ENCODE peak calls at places on chromosome 9, in ten cellular contexts. F is H9, L is cardiac fibroblast, N is Caco-2, V is AG10803, K is A673, W is type B pancreatic cell, O is Peyer's patch, D is K562, X is neural crest cell. T is an unnamed sample.

GRCh38 chr9:81844131-81844567 is 84.1 kb upstream of the SPATA31D4 start:
- DNase-seq in L (no peak), V (no peak), D (no peak), O (no peak), K (peak), W (no peak), X (no peak), N (peak), F (no peak), T (no peak)

GRCh38 chr9:15711531-15712295 is 158.9 kb downstream of the CCDC171 start:
- DNase-seq in N (no peak), O (no peak), F (no peak), X (no peak), L (peak), D (no peak), V (peak), W (no peak), K (no peak), T (no peak)

GRCh38 chr9:6975198-6975597 is 217.4 kb downstream of the KDM4C start:
- DNase-seq in N (no peak), X (no peak), L (no peak), W (no peak), V (no peak), O (no peak), F (no peak), K (no peak), D (no peak), T (no peak)

GRCh38 chr9:124415852-124416484 is 726 bp upstream of the PSMB7 start:
- DNase-seq in O (no peak), V (no peak), X (no peak), W (peak), K (no peak), N (no peak), F (peak), L (no peak), D (peak), T (no peak)

GRCh38 chr9:138116521-138116920 is 238.9 kb downstream of the CACNA1B start:
- DNase-seq in N (peak), W (no peak), X (no peak), V (no peak), L (no peak), F (no peak), O (no peak), D (no peak), K (no peak), T (no peak)

GRCh38 chr9:101429736-101430135 is 5.8 kb downstream of the ALDOB start:
- DNase-seq in L (no peak), D (no peak), F (no peak), O (no peak), N (no peak), W (no peak), K (no peak), V (no peak), X (no peak), T (no peak)

GRCh38 chr9:86280580-86280979 is 1.8 kb downstream of the ISCA1 start:
- DNase-seq in N (no peak), W (no peak), L (no peak), F (no peak), O (no peak), X (no peak), V (no peak), K (no peak), D (no peak), T (no peak)

GRCh38 chr9:130663258-130664171 is 879 bp upstream of the PRDM12 start:
- DNase-seq in V (no peak), D (no peak), N (no peak), L (no peak), F (peak), O (no peak), W (no peak), K (no peak), X (no peak), T (no peak)

GRCh38 chr9:138074516-138074915 is 196.9 kb downstream of the CACNA1B start:
- DNase-seq in N (no peak), D (no peak), X (no peak), K (no peak), V (no peak), O (peak), F (no peak), W (peak), L (no peak), T (peak)

GRCh38 chr9:8095531-8096223 is 296.1 kb upstream of the DMAC1 start:
- DNase-seq in X (no peak), F (no peak), N (no peak), D (no peak), O (no peak), L (no peak), K (no peak), V (no peak), W (no peak), T (no peak)

GRCh38 chr9:91978739-91979414 is 28.8 kb upstream of the ROR2 start:
- DNase-seq in N (peak), X (peak), O (no peak), W (no peak), L (peak), D (no peak), K (peak), F (peak), V (peak), T (no peak)

GRCh38 chr9:126464694-126465441 is 138.2 kb downstream of the MVB12B start:
- DNase-seq in K (peak), L (no peak), V (no peak), D (no peak), W (no peak), X (no peak), N (no peak), O (no peak), F (no peak), T (no peak)

GRCh38 chr9:35110327-35110758 is 5.3 kb downstream of the ATOSB start:
- DNase-seq in F (no peak), X (no peak), V (peak), D (no peak), N (peak), W (no peak), O (no peak), K (peak), L (peak), T (no peak)

GRCh38 chr9:78030553-78031270 is 899 bp downstream of the GNAQ start:
- DNase-seq in D (peak), F (peak), X (peak), K (peak), W (peak), N (peak), V (peak), O (peak), L (peak), T (peak)

GRCh38 chr9:79209012-79209411 is 362.8 kb upstream of the TLE4 start:
- DNase-seq in D (no peak), V (no peak), F (no peak), O (no peak), L (no peak), W (no peak), K (no peak), N (no peak), X (no peak), T (no peak)

GRCh38 chr9:69745716-69746538 is 13.9 kb downstream of the PTAR1 start:
- DNase-seq in N (no peak), K (peak), F (no peak), L (peak), V (peak), D (no peak), W (no peak), X (no peak), O (no peak), T (no peak)

GRCh38 chr9:84670106-84670800 is 724 bp downstream of the NTRK2 start:
- DNase-seq in V (no peak), D (no peak), F (peak), O (no peak), L (no peak), N (no peak), K (no peak), W (no peak), X (peak), T (no peak)

GRCh38 chr9:38382141-38382540 is 10.4 kb upstream of the ALDH1B1 start:
- DNase-seq in L (no peak), O (no peak), D (no peak), K (no peak), X (no peak), W (no peak), V (no peak), F (no peak), N (no peak), T (no peak)

GRCh38 chr9:112296929-112297328 is 36.5 kb downstream of the PTBP3 start:
- DNase-seq in O (no peak), N (no peak), V (no peak), L (no peak), D (no peak), W (no peak), X (no peak), K (no peak), F (no peak), T (no peak)

GRCh38 chr9:119337566-119337965 is 31.7 kb downstream of the BRINP1 start:
- DNase-seq in W (no peak), K (no peak), X (no peak), V (no peak), L (no peak), N (no peak), D (no peak), O (no peak), F (no peak), T (no peak)

GRCh38 chr9:134218230-134218629 is 53.9 kb upstream of the RNU6ATAC start:
- DNase-seq in X (no peak), O (no peak), W (no peak), K (no peak), F (no peak), D (no peak), V (no peak), L (no peak), N (no peak), T (no peak)

GRCh38 chr9:130172858-130173461 is 756 bp downstream of the NCS1 start:
- DNase-seq in O (no peak), N (no peak), D (no peak), V (no peak), X (no peak), L (no peak), K (no peak), F (no peak), W (no peak), T (no peak)

GRCh38 chr9:32376295-32376694 is 8.1 kb upstream of the ACO1 start:
- DNase-seq in F (no peak), L (no peak), V (peak), K (no peak), W (no peak), X (no peak), O (no peak), N (no peak), D (no peak), T (no peak)

GRCh38 chr9:20015427-20015931 is 226.6 kb upstream of the SLC24A2 start:
- DNase-seq in F (no peak), W (no peak), K (peak), L (no peak), X (no peak), N (no peak), V (no peak), D (no peak), O (no peak), T (no peak)

GRCh38 chr9:19720374-19720773 is 68.5 kb downstream of the SLC24A2 start:
- DNase-seq in L (peak), D (no peak), W (no peak), K (peak), O (no peak), F (no peak), V (peak), N (no peak), X (peak), T (no peak)

GRCh38 chr9:126806336-126806735 is 1.5 kb downstream of the ZBTB43 start:
- DNase-seq in O (no peak), V (peak), X (no peak), D (no peak), N (no peak), W (no peak), K (no peak), F (no peak), L (peak), T (no peak)

GRCh38 chr9:126661521-126662251 is 48.0 kb downstream of the LMX1B start:
- DNase-seq in N (peak), K (peak), X (no peak), O (no peak), L (no peak), V (no peak), F (peak), W (no peak), D (peak), T (no peak)

GRCh38 chr9:19022206-19022605 is 10.8 kb downstream of the SAXO1 start:
- DNase-seq in W (no peak), D (no peak), X (no peak), K (no peak), N (no peak), V (peak), L (no peak), F (no peak), O (no peak), T (no peak)

GRCh38 chr9:129989740-129990139 is 53.2 kb downstream of the FNBP1 start:
- DNase-seq in K (peak), W (no peak), V (peak), L (peak), F (no peak), D (no peak), N (no peak), O (peak), X (no peak), T (no peak)

GRCh38 chr9:114033397-114034103 is 44.5 kb downstream of the AMBP start:
- DNase-seq in F (peak), X (peak), D (peak), L (peak), V (no peak), W (peak), N (no peak), K (peak), O (no peak), T (no peak)

GRCh38 chr9:132241840-132242620 is 80.2 kb downstream of the NTNG2 start:
- DNase-seq in N (no peak), L (peak), F (peak), V (no peak), K (peak), W (no peak), D (peak), O (peak), X (no peak), T (no peak)

GRCh38 chr9:12604154-12604825 is 88.9 kb upstream of the TYRP1 start:
- DNase-seq in V (peak), K (peak), W (no peak), X (no peak), O (no peak), F (no peak), L (peak), D (no peak), N (no peak), T (no peak)

GRCh38 chr9:124869466-124869985 is 7.6 kb downstream of the ARPC5L start:
- DNase-seq in X (no peak), D (peak), K (no peak), V (no peak), F (no peak), O (peak), L (no peak), N (no peak), W (no peak), T (no peak)

GRCh38 chr9:93127395-93127911 is 6.6 kb downstream of the NINJ1 start:
- DNase-seq in D (no peak), L (peak), F (no peak), K (no peak), W (no peak), V (no peak), N (no peak), X (no peak), O (no peak), T (peak)

GRCh38 chr9:69621735-69622460 is 50.3 kb downstream of the APBA1 start:
- DNase-seq in D (no peak), W (no peak), O (no peak), K (no peak), F (no peak), X (no peak), L (no peak), V (no peak), N (no peak), T (no peak)

GRCh38 chr9:7844283-7844682 is 44.7 kb upstream of the DMAC1 start:
- DNase-seq in D (no peak), X (no peak), V (no peak), O (no peak), L (peak), W (no peak), N (no peak), F (peak), K (peak), T (no peak)

GRCh38 chr9:134566196-134566822 is 75.3 kb upstream of the COL5A1 start:
- DNase-seq in W (peak), O (no peak), L (no peak), N (no peak), K (no peak), D (no peak), V (no peak), F (no peak), X (no peak), T (no peak)

GRCh38 chr9:115978739-115979138 is 174.9 kb upstream of the PAPPA start:
- DNase-seq in L (peak), K (peak), W (no peak), X (no peak), O (no peak), D (no peak), F (no peak), V (peak), N (no peak), T (no peak)

GRCh38 chr9:110452227-110452801 is 114.7 kb upstream of the TXNDC8 start:
- DNase-seq in D (no peak), O (no peak), V (peak), W (no peak), K (peak), X (no peak), N (no peak), F (no peak), L (peak), T (no peak)
- TF ChIP-seq CTCF in D (peak), O (peak), V (peak), W (peak), K (peak), X (peak), N (peak), F (peak), L (peak), T (peak)

GRCh38 chr9:122143296-122143695 is 16.3 kb downstream of the NDUFA8 start:
- DNase-seq in K (no peak), D (no peak), X (no peak), O (no peak), V (no peak), N (no peak), F (no peak), L (no peak), W (no peak), T (no peak)

GRCh38 chr9:122141671-122142070 is 17.9 kb downstream of the NDUFA8 start:
- DNase-seq in W (no peak), K (no peak), O (no peak), X (no peak), L (no peak), V (no peak), N (no peak), D (no peak), F (no peak), T (no peak)

GRCh38 chr9:122145462-122145861 is 14.1 kb downstream of the NDUFA8 start:
- DNase-seq in X (no peak), D (no peak), L (no peak), V (no peak), F (no peak), O (no peak), W (no peak), N (no peak), K (no peak), T (no peak)

GRCh38 chr9:122144006-122144405 is 15.6 kb downstream of the NDUFA8 start:
- DNase-seq in K (no peak), L (no peak), D (no peak), F (no peak), N (no peak), W (no peak), O (no peak), X (no peak), V (no peak), T (peak)

GRCh38 chr9:122144836-122145235 is 14.7 kb downstream of the NDUFA8 start:
- DNase-seq in K (no peak), N (no peak), W (no peak), F (no peak), X (no peak), V (no peak), D (no peak), O (no peak), L (no peak), T (no peak)
- TF ChIP-seq CTCF in K (peak), N (no peak), W (peak), F (peak), X (no peak), V (peak), D (peak), O (peak), L (peak), T (no peak)

DNA sequence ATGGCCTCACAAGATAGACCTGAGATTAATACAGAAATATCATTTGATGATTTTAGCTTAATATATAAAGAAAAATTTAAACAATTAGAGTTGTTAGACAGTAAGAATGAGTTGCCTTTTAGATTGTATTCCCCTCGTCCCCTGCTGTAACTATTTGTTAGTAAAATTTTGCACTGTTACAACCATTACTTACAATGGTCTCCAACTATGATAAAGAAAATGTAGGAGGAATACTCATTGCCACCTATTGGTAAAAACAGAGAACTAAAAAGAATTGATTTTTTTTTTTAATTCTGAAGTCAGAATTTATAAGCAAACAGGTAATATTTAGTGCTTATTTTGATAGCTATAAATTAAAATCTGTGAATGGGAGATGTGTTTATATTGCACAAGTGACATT is 937.6 kb downstream of the TLE4 start:
- DNase-seq in V (no peak), X (no peak), F (no peak), O (no peak), W (no peak), K (no peak), D (no peak), N (no peak), L (no peak), T (no peak)
- TF ChIP-seq CTCF in V (no peak), X (no peak), F (peak), O (no peak), W (peak), K (no peak), D (no peak), N (no peak), L (peak), T (no peak)

GRCh38 chr9:37369671-37370070 is 52.8 kb upstream of the GRHPR start:
- DNase-seq in N (no peak), O (peak), D (no peak), X (no peak), K (no peak), V (no peak), L (no peak), F (no peak), W (no peak), T (no peak)

GRCh38 chr9:37364136-37364535 is 58.4 kb upstream of the GRHPR start:
- DNase-seq in K (no peak), L (no peak), N (no peak), V (no peak), D (no peak), F (no peak), O (no peak), X (no peak), W (no peak), T (no peak)

GRCh38 chr9:37363124-37363523 is 59.4 kb upstream of the GRHPR start:
- DNase-seq in W (no peak), K (no peak), X (no peak), L (no peak), O (no peak), V (no peak), N (no peak), D (no peak), F (no peak), T (no peak)

GRCh38 chr9:37362430-37362829 is 60.1 kb upstream of the GRHPR start:
- DNase-seq in N (no peak), V (no peak), L (no peak), W (no peak), F (no peak), D (peak), X (no peak), O (no peak), K (no peak), T (no peak)

DNA sequence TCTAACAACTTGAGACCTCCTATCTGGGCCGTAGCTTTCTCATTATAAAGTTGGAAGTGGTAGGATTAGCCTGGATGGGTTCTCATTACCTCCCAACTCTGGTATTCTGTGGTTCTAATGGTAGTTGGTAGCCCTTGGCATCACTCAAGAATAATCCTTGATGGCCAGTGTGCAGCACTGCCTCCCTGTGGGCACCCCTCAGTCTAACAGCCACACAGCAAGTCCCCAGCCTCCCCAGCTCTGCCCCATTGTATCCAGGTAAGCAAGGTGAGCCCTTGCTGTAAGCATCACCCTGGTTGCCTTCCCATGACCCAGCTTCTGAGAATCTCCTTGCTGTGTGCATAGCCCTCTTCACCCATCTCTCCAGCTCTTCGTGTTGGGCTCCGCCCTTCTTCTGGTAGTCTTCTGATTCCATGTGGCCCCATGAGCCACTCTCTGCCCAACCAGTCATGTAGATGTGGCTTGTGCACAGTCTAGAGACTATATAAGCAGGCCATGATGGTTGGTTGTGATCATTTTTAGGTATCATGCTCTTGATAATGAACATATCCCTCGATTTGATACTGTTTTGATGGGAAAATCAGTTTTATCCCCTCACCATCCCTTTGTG is 57.6 kb upstream of the GRHPR start:
- DNase-seq in D (no peak), F (peak), O (no peak), L (no peak), K (no peak), V (no peak), N (no peak), X (no peak), W (no peak), T (no peak)
- TF ChIP-seq CTCF in D (peak), F (peak), O (peak), L (peak), K (peak), V (peak), N (no peak), X (peak), W (peak), T (no peak)

T was measured in CD14-positive monocyte.